ENCODE peak calls at places on chromosomes 6 and 20, in seven cellular contexts. X, D, Y, M, T, U and L are unnamed samples.

GRCh38 chr20:47355489-47356219 is 845 bp downstream of the ZMYND8 start:
- ATAC-seq in U (no peak), M (no peak), D (no peak), X (no peak), Y (no peak), T (no peak), L (no peak)

GRCh38 chr6:105310371-105310770 is 92.5 kb downstream of the PREP start:
- ATAC-seq in M (peak; percentile 23), D (peak; percentile 97), T (no peak), Y (no peak), U (no peak), X (no peak), L (no peak)

GRCh38 chr20:25019381-25020155 is 27.0 kb upstream of the APMAP start:
- ATAC-seq in M (no peak), T (no peak), U (no peak), Y (no peak), X (no peak), D (no peak), L (no peak)

GRCh38 chr20:62946918-62947317 is 5.6 kb upstream of the SLC17A9 start:
- ATAC-seq in M (no peak), X (no peak), D (no peak), T (no peak), U (no peak), Y (peak; percentile 40), L (no peak)

GRCh38 chr6:3373597-3374203 is 83.2 kb downstream of the SLC22A23 start:
- ATAC-seq in X (no peak), Y (no peak), D (peak; percentile 11), M (no peak), T (no peak), U (no peak), L (no peak)

GRCh38 chr6:151269318-151269995 is 29.7 kb downstream of the AKAP12 start:
- ATAC-seq in T (no peak), M (peak; percentile 77), U (no peak), X (no peak), D (no peak), Y (no peak), L (peak; percentile 64)

GRCh38 chr6:110331816-110332215 is 26.3 kb downstream of the METTL24 start:
- ATAC-seq in Y (no peak), M (no peak), D (no peak), U (no peak), X (no peak), T (no peak), L (no peak)

GRCh38 chr20:49356676-49357075 is 78.8 kb upstream of the ZNFX1 start:
- ATAC-seq in T (no peak), D (no peak), U (peak; percentile 91), X (peak; percentile 34), Y (peak; percentile 45), M (peak; percentile 48), L (no peak)

GRCh38 chr6:150087336-150087735 is 18.4 kb upstream of the ULBP3 start:
- ATAC-seq in Y (no peak), D (no peak), M (no peak), T (no peak), X (no peak), U (no peak), L (no peak)

GRCh38 chr20:57633945-57634491 is 13.8 kb upstream of the ZBP1 start:
- ATAC-seq in Y (no peak), T (no peak), U (no peak), M (no peak), D (no peak), X (no peak), L (no peak)

GRCh38 chr6:165843121-165843520 is 180.1 kb upstream of the PDE10A start:
- ATAC-seq in X (no peak), Y (no peak), T (peak; percentile 16), D (peak; percentile 72), M (no peak), U (no peak), L (no peak)

GRCh38 chr6:105432797-105433196 is 29.9 kb upstream of the PREP start:
- ATAC-seq in X (peak; percentile 82), Y (no peak), M (peak; percentile 71), D (no peak), U (peak; percentile 63), T (no peak), L (no peak)

GRCh38 chr6:18253635-18254034 is 10.7 kb downstream of the DEK start:
- ATAC-seq in U (no peak), X (no peak), M (no peak), T (no peak), Y (no peak), D (no peak), L (no peak)

GRCh38 chr6:85449388-85449817 is 480 bp upstream of the NT5E start:
- ATAC-seq in M (peak; percentile 45), X (peak; percentile 54), T (no peak), U (peak; percentile 19), D (peak; percentile 45), Y (peak; percentile 25), L (peak; percentile 57)

GRCh38 chr6:88492824-88493223 is 326.7 kb upstream of the CNR1 start:
- ATAC-seq in T (no peak), X (no peak), D (no peak), Y (no peak), U (peak; percentile 55), M (no peak), L (no peak)

GRCh38 chr20:62089393-62089792 is 23.7 kb upstream of the TAF4 start:
- ATAC-seq in U (no peak), T (no peak), M (no peak), Y (no peak), X (no peak), D (no peak), L (no peak)

GRCh38 chr6:56021943-56022342 is 146.6 kb upstream of the BMP5 start:
- ATAC-seq in X (no peak), U (no peak), T (no peak), M (no peak), Y (no peak), D (no peak), L (no peak)
- TF ChIP-seq CTCF in X (peak; percentile 14), U (peak; percentile 58), T (no peak), M (no peak), Y (no peak), D (no peak), L (no peak)

GRCh38 chr20:32458837-32459220 is 100.7 kb downstream of the ASXL1 start:
- ATAC-seq in D (no peak), Y (no peak), T (no peak), X (no peak), U (no peak), M (no peak), L (no peak)

GRCh38 chr20:32456869-32457421 is 98.8 kb downstream of the ASXL1 start:
- ATAC-seq in Y (peak; percentile 58), X (peak; percentile 50), M (peak; percentile 38), T (peak; percentile 64), U (peak; percentile 64), D (peak; percentile 20), L (peak; percentile 63)

GRCh38 chr20:32458061-32458836 is 100.1 kb downstream of the ASXL1 start:
- ATAC-seq in X (peak; percentile 1), Y (no peak), T (no peak), D (no peak), U (peak; percentile 1), M (no peak), L (no peak)

GRCh38 chr20:32455901-32456701 is 98.0 kb downstream of the ASXL1 start:
- ATAC-seq in T (no peak), X (no peak), M (no peak), D (no peak), Y (no peak), U (no peak), L (no peak)

GRCh38 chr20:32457476-32457986 is 99.4 kb downstream of the ASXL1 start:
- ATAC-seq in M (peak; percentile 74), U (peak; percentile 94), X (peak; percentile 83), D (peak; percentile 16), Y (peak; percentile 84), T (peak; percentile 76), L (peak; percentile 84)
- H3K4me3 ChIP-seq in M (peak overlapping the region; percentile 18), U (peak overlapping the region; percentile 69), X (peak overlapping the region; percentile 26), D (no peak overlapping the region), Y (no peak overlapping the region), T (peak overlapping the region; percentile 45), L (peak overlapping the region; percentile 39)

GRCh38 chr20:43096471-43096870 is 93.2 kb downstream of the PTPRT start:
- ATAC-seq in M (no peak), D (no peak), Y (no peak), U (no peak), X (no peak), T (no peak), L (no peak)

DNA sequence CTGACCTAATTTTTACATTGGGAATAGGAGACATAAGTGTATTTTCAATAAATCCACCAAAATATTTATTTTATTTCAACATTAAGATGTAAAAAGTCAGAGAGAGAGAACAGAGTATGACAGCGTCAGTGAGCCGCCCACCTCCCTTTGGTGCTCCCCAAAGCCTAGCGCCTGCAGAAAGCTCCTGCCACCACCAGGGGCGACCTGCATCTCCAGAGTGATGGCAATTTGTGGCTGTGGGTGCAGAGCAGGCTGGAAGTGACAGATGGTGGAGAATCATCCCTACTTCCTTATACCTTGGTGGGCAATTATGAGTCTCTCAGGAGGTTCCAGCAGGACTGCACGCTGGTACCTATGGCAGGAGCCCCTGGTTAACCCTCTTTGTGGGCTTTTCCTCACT is 87.3 kb downstream of the PTPRT start:
- ATAC-seq in X (no peak), M (no peak), T (no peak), D (no peak), U (no peak), Y (no peak), L (no peak)
- TF ChIP-seq CTCF in X (peak; percentile 37), M (peak; percentile 27), T (no peak), D (no peak), U (no peak), Y (no peak), L (no peak)

GRCh38 chr20:44402391-44403193 is 47.1 kb downstream of the HNF4A start:
- ATAC-seq in T (no peak), Y (peak; percentile 54), X (no peak), M (no peak), U (no peak), D (peak; percentile 0), L (no peak)

GRCh38 chr20:44399446-44399845 is 43.9 kb downstream of the HNF4A start:
- ATAC-seq in X (no peak), D (no peak), M (no peak), T (no peak), Y (no peak), U (no peak), L (no peak)

GRCh38 chr20:44400671-44401051 is 45.2 kb downstream of the HNF4A start:
- ATAC-seq in Y (no peak), D (no peak), M (no peak), X (no peak), U (no peak), T (no peak), L (no peak)

GRCh38 chr20:44401770-44402390 is 46.4 kb downstream of the HNF4A start:
- ATAC-seq in M (no peak), T (no peak), U (no peak), Y (no peak), X (no peak), D (peak; percentile 10), L (no peak)

DNA sequence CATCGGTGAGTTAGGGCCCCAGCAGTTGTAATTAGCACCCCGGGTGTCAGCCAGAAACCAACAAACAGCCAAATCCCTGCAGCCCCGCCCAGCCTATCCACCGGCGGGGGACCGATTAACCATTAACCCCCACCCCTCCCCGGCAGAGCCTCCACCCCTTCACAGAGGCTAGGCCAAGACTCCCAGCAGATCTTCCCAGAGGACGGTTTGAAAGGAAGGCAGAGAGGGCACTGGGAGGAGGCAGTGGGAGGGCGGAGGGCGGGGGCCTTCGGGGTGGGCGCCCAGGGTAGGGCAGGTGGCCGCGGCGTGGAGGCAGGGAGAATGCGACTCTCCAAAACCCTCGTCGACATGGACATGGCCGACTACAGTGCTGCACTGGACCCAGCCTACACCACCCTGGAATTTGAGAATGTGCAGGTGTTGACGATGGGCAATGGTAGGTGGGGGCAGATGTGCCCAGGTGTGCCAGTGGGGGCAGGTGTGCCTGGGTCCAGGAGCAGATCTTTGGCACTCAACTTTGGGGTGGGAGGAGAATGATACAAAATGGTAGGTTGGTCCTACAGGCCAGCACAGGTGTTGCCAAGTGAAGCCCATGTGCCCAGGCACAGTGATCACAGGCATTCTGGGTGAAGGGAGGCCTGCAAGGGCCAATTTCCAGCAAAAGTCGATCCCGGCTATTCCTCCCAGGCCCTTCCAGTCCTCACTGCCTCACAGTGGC is 45.7 kb downstream of the HNF4A start:
- ATAC-seq in D (peak; percentile 80), T (no peak), X (no peak), M (no peak), Y (no peak), U (no peak), L (no peak)
- H3K4me3 ChIP-seq in D (peak overlapping the region; percentile 46), T (no peak overlapping the region), X (no peak overlapping the region), M (no peak overlapping the region), Y (no peak overlapping the region), U (no peak overlapping the region), L (no peak overlapping the region)